ENCODE peak calls at places on chromosomes 7 and 10, in five cellular contexts. S, F, K, E and G are unnamed samples.

GRCh38 chr7:127186686-127187085 is 66.1 kb downstream of the GRM8 start:
- DNase-seq in S (no peak), F (no peak), K (no peak), E (no peak), G (no peak)

GRCh38 chr10:118930614-118931013 is 98.9 kb upstream of the NANOS1 start:
- DNase-seq in S (no peak), F (no peak), K (no peak), E (no peak), G (no peak)

GRCh38 chr10:10792681-10793080 is 225.0 kb upstream of the CELF2 start:
- DNase-seq in S (peak), F (no peak), K (peak), E (peak), G (peak)

GRCh38 chr10:72261323-72262018 is 12.3 kb upstream of the DDIT4 start:
- DNase-seq in S (no peak), F (no peak), K (no peak), E (no peak), G (peak)

GRCh38 chr7:21542891-21543527 is at the start of gene DNAH11:
- DNase-seq in S (no peak), F (no peak), K (peak), E (peak), G (peak)

GRCh38 chr10:51667992-51668689 is 31.3 kb downstream of the CSTF2T start:
- DNase-seq in S (peak), F (no peak), K (no peak), E (peak), G (peak)

GRCh38 chr10:43255644-43256431 is 11.0 kb downstream of the RASGEF1A start:
- DNase-seq in S (peak), F (peak), K (peak), E (peak), G (no peak)

GRCh38 chr7:141708053-141708452 is at the start of gene WEE2:
- DNase-seq in S (no peak), F (no peak), K (no peak), E (no peak), G (no peak)

GRCh38 chr10:43396061-43396927 is 12.7 kb downstream of the HNRNPF start:
- DNase-seq in S (peak), F (peak), K (peak), E (peak), G (peak)

GRCh38 chr7:128452552-128452951 is 3.1 kb upstream of the HILPDA start:
- DNase-seq in S (no peak), F (no peak), K (no peak), E (no peak), G (no peak)